ENCODE peak calls at places on chromosomes 11 and 22, in eight cellular contexts. One of them, this sample, is unnamed.

GRCh38 chr11:103480421-103480820 is 371.2 kb downstream of the DYNC2H1 start:
- DNase-seq in astrocyte: no peak
- DNase-seq in A549: no peak
- DNase-seq in stomach: no peak
- DNase-seq in epithelial cell of esophagus: no peak
- DNase-seq in osteoblast: no peak
- DNase-seq in AG04449: no peak
- DNase-seq in lower leg skin: no peak
- DNase-seq in this sample: no peak

GRCh38 chr22:23383491-23384450 is 196.3 kb downstream of the IGLL1 start:
- DNase-seq in astrocyte: no peak
- DNase-seq in A549: no peak
- DNase-seq in osteoblast: no peak
- DNase-seq in epithelial cell of esophagus: no peak
- DNase-seq in stomach: peak; percentile 65
- DNase-seq in lower leg skin: no peak
- DNase-seq in AG04449: no peak
- DNase-seq in this sample: no peak

GRCh38 chr11:77413850-77414249 is 60.0 kb downstream of the PAK1 start:
- DNase-seq in AG04449: no peak
- DNase-seq in osteoblast: no peak
- DNase-seq in epithelial cell of esophagus: no peak
- DNase-seq in lower leg skin: no peak
- DNase-seq in A549: no peak
- DNase-seq in astrocyte: no peak
- DNase-seq in stomach: no peak
- DNase-seq in this sample: no peak

GRCh38 chr22:35622132-35622913 is 5.2 kb upstream of the MB start:
- DNase-seq in A549: no peak
- DNase-seq in AG04449: no peak
- DNase-seq in stomach: peak; percentile 46
- DNase-seq in lower leg skin: peak; percentile 44
- DNase-seq in astrocyte: no peak
- DNase-seq in osteoblast: no peak
- DNase-seq in epithelial cell of esophagus: no peak
- DNase-seq in this sample: no peak

GRCh38 chr11:118054712-118055640 is 21.9 kb upstream of the TMPRSS4 start:
- DNase-seq in AG04449: no peak
- DNase-seq in lower leg skin: no peak
- DNase-seq in epithelial cell of esophagus: no peak
- DNase-seq in stomach: peak; percentile 21
- DNase-seq in osteoblast: no peak
- DNase-seq in A549: no peak
- DNase-seq in astrocyte: peak; percentile 1
- DNase-seq in this sample: no peak

GRCh38 chr11:65611028-65611757 is 2.8 kb downstream of the MAP3K11 start:
- DNase-seq in stomach: no peak
- DNase-seq in A549: no peak
- DNase-seq in AG04449: no peak
- DNase-seq in osteoblast: no peak
- DNase-seq in astrocyte: no peak
- DNase-seq in epithelial cell of esophagus: no peak
- DNase-seq in lower leg skin: peak; percentile 40
- DNase-seq in this sample: no peak

GRCh38 chr11:78791254-78791653 is 216.6 kb upstream of the NARS2 start:
- DNase-seq in A549: no peak
- DNase-seq in AG04449: no peak
- DNase-seq in lower leg skin: no peak
- DNase-seq in epithelial cell of esophagus: no peak
- DNase-seq in osteoblast: no peak
- DNase-seq in astrocyte: peak; percentile 70
- DNase-seq in stomach: no peak
- DNase-seq in this sample: no peak

GRCh38 chr11:120511116-120511803 is at the start of gene GRIK4:
- DNase-seq in astrocyte: peak; percentile 16
- DNase-seq in A549: peak; percentile 76
- DNase-seq in stomach: peak; percentile 87
- DNase-seq in osteoblast: peak; percentile 100
- DNase-seq in epithelial cell of esophagus: peak; percentile 71
- DNase-seq in AG04449: no peak
- DNase-seq in lower leg skin: peak; percentile 58
- DNase-seq in this sample: peak; percentile 79

GRCh38 chr11:76677010-76677771 is 6.6 kb upstream of the LRRC32 start:
- DNase-seq in stomach: no peak
- DNase-seq in lower leg skin: no peak
- DNase-seq in epithelial cell of esophagus: no peak
- DNase-seq in astrocyte: no peak
- DNase-seq in A549: no peak
- DNase-seq in osteoblast: peak; percentile 86
- DNase-seq in AG04449: no peak
- DNase-seq in this sample: no peak

GRCh38 chr11:104033134-104033533 is 3.3 kb upstream of the DDI1 start:
- DNase-seq in epithelial cell of esophagus: peak; percentile 84
- DNase-seq in astrocyte: peak; percentile 76
- DNase-seq in lower leg skin: peak; percentile 24
- DNase-seq in osteoblast: peak; percentile 46
- DNase-seq in AG04449: peak; percentile 31
- DNase-seq in stomach: no peak
- DNase-seq in A549: peak; percentile 54
- DNase-seq in this sample: no peak

GRCh38 chr11:134536219-134536618 is 124.2 kb upstream of the B3GAT1 start:
- DNase-seq in epithelial cell of esophagus: no peak
- DNase-seq in A549: no peak
- DNase-seq in astrocyte: no peak
- DNase-seq in AG04449: no peak
- DNase-seq in stomach: peak; percentile 18
- DNase-seq in lower leg skin: no peak
- DNase-seq in osteoblast: no peak
- DNase-seq in this sample: no peak

GRCh38 chr11:34480339-34480738 is 33.3 kb downstream of the ELF5 start:
- DNase-seq in A549: no peak
- DNase-seq in AG04449: no peak
- DNase-seq in epithelial cell of esophagus: peak; percentile 49
- DNase-seq in lower leg skin: no peak
- DNase-seq in stomach: no peak
- DNase-seq in astrocyte: peak; percentile 67
- DNase-seq in osteoblast: no peak
- DNase-seq in this sample: no peak

GRCh38 chr11:35274909-35275807 is 136.2 kb downstream of the CD44 start:
- DNase-seq in epithelial cell of esophagus: peak; percentile 75
- DNase-seq in stomach: peak; percentile 89
- DNase-seq in lower leg skin: peak; percentile 51
- DNase-seq in A549: peak; percentile 27
- DNase-seq in osteoblast: no peak
- DNase-seq in astrocyte: no peak
- DNase-seq in AG04449: no peak
- DNase-seq in this sample: no peak

GRCh38 chr11:118152020-118152551 is 537 bp downstream of the SCN4B start:
- DNase-seq in AG04449: no peak
- DNase-seq in stomach: no peak
- DNase-seq in astrocyte: no peak
- DNase-seq in A549: no peak
- DNase-seq in osteoblast: peak; percentile 80
- DNase-seq in epithelial cell of esophagus: no peak
- DNase-seq in lower leg skin: no peak
- DNase-seq in this sample: no peak

GRCh38 chr22:45120931-45121330 is 42.8 kb upstream of the NUP50 start:
- DNase-seq in stomach: no peak
- DNase-seq in epithelial cell of esophagus: peak; percentile 11
- DNase-seq in astrocyte: no peak
- DNase-seq in AG04449: no peak
- DNase-seq in A549: no peak
- DNase-seq in lower leg skin: no peak
- DNase-seq in osteoblast: no peak
- DNase-seq in this sample: no peak

GRCh38 chr11:79708319-79708928 is 267.6 kb upstream of the TENM4 start:
- DNase-seq in epithelial cell of esophagus: peak; percentile 73
- DNase-seq in AG04449: peak; percentile 4
- DNase-seq in lower leg skin: no peak
- DNase-seq in stomach: no peak
- DNase-seq in osteoblast: peak; percentile 75
- DNase-seq in A549: peak; percentile 3
- DNase-seq in astrocyte: peak; percentile 13
- DNase-seq in this sample: no peak

GRCh38 chr11:19845633-19846032 is 133.0 kb downstream of the NAV2 start:
- DNase-seq in osteoblast: no peak
- DNase-seq in stomach: no peak
- DNase-seq in epithelial cell of esophagus: no peak
- DNase-seq in lower leg skin: no peak
- DNase-seq in A549: no peak
- DNase-seq in astrocyte: no peak
- DNase-seq in AG04449: no peak
- DNase-seq in this sample: no peak

GRCh38 chr22:45181766-45182165 is 18.0 kb downstream of the NUP50 start:
- DNase-seq in astrocyte: peak; percentile 36
- DNase-seq in stomach: no peak
- DNase-seq in A549: no peak
- DNase-seq in AG04449: no peak
- DNase-seq in epithelial cell of esophagus: no peak
- DNase-seq in lower leg skin: no peak
- DNase-seq in osteoblast: no peak
- DNase-seq in this sample: no peak

DNA sequence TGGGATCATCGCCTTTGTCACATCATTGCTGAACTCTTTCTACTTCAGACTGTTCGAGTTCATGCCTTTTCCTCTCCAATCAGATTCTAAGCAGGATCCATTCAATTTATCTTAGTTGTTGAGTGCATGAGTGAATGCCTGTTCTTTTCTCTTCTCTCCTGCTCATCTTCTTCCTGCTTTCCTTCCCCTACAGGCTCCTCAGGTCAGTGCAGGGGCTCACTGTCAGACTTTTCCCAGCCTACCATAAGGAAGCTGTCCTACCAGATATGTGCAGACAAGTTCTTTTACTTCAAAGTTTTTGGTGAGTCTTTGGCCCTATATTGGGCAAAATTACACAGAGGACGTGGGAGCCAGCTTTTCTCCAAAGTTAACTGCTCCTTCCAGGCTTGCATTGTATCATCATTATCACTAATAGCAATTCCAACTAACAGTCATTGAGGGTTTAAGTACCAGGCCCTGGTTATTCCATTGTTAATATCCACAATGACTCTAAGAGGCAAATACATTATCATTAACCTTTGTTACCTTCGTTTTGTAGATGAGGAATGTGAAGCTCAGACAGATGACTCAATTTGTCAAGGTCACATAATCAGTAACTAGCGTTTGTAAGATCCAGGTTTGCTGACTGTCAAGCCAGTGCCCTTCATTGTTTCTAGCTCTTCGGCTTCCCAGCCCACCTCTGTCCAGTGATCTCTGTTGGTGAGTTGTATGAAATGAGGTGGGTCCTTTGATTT is 30.4 kb downstream of the OR6Q1 start:
- DNase-seq in astrocyte: peak; percentile 23
- DNase-seq in stomach: no peak
- DNase-seq in lower leg skin: no peak
- DNase-seq in A549: no peak
- DNase-seq in epithelial cell of esophagus: peak; percentile 39
- DNase-seq in AG04449: no peak
- DNase-seq in osteoblast: no peak
- DNase-seq in this sample: no peak
- TF ChIP-seq CTCF in astrocyte: peak; percentile 24
- TF ChIP-seq CTCF in stomach: no peak
- TF ChIP-seq CTCF in lower leg skin: no peak
- TF ChIP-seq CTCF in A549: no peak
- TF ChIP-seq CTCF in epithelial cell of esophagus: peak; percentile 30
- TF ChIP-seq CTCF in AG04449: no peak
- TF ChIP-seq CTCF in osteoblast: peak; percentile 10
- TF ChIP-seq CTCF in this sample: peak; percentile 37

GRCh38 chr11:21514298-21514697 is 678.6 kb upstream of the ANO5 start:
- DNase-seq in A549: no peak
- DNase-seq in epithelial cell of esophagus: peak; percentile 24
- DNase-seq in AG04449: no peak
- DNase-seq in astrocyte: no peak
- DNase-seq in stomach: no peak
- DNase-seq in osteoblast: no peak
- DNase-seq in lower leg skin: no peak
- DNase-seq in this sample: no peak

DNA sequence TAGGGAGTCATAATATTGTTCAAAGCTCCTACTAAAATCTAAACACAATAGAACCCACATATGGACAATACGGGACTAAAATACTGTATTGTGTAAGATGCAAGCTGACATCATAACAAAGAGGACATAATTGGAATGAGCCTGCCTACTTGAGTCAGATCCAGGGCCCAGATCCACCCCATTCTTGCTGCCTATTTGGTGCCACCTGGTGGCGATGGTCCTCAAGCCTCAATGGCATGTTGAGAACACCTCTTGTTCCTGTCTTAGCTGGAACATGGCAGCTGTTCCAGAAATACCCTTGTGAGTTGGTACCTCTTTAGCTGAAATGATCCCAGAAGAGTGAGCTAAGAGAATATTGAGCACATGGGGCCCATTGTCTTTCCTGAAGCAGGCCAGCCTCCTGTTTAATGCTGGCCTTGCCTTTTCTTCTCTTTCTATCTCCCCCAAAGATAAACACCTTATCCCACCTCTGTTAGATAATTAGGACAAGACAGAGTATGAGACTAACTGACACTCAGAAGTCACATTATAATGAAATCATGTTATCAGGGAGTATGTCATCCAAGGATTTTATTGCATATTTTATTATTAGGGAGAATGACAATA is 680.9 kb upstream of the ANO5 start:
- DNase-seq in stomach: peak; percentile 68
- DNase-seq in astrocyte: peak; percentile 8
- DNase-seq in epithelial cell of esophagus: peak; percentile 87
- DNase-seq in A549: peak; percentile 21
- DNase-seq in AG04449: no peak
- DNase-seq in osteoblast: no peak
- DNase-seq in lower leg skin: peak; percentile 46
- DNase-seq in this sample: peak; percentile 62
- TF ChIP-seq CTCF in stomach: no peak
- TF ChIP-seq CTCF in astrocyte: peak; percentile 57
- TF ChIP-seq CTCF in epithelial cell of esophagus: peak; percentile 83
- TF ChIP-seq CTCF in A549: peak; percentile 53
- TF ChIP-seq CTCF in AG04449: no peak
- TF ChIP-seq CTCF in osteoblast: no peak
- TF ChIP-seq CTCF in lower leg skin: no peak
- TF ChIP-seq CTCF in this sample: peak; percentile 80

DNA sequence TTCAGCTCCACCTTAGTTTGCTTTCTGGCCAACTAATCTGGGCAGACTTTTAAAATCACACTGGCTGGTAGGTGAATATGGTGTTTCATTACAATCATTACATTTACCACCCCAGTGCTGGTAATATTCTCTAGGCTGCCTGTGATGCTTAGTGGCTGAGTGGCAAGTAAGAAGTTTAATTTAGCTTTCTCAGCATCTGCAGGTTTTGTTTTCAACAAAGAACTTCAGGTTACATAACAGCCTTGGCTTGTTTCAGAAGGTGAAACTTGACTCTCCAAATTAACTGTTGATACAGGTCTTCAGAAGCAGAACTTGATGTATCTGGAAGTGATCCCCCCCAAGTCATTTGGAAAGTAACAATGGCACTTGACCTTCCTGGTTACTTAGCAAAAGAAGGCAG is 423.3 kb upstream of the CCDC90B start:
- DNase-seq in astrocyte: no peak
- DNase-seq in AG04449: no peak
- DNase-seq in stomach: no peak
- DNase-seq in lower leg skin: no peak
- DNase-seq in epithelial cell of esophagus: no peak
- DNase-seq in osteoblast: no peak
- DNase-seq in A549: no peak
- DNase-seq in this sample: no peak
- TF ChIP-seq CTCF in astrocyte: no peak
- TF ChIP-seq CTCF in AG04449: no peak
- TF ChIP-seq CTCF in stomach: no peak
- TF ChIP-seq CTCF in lower leg skin: no peak
- TF ChIP-seq CTCF in epithelial cell of esophagus: no peak
- TF ChIP-seq CTCF in osteoblast: no peak
- TF ChIP-seq CTCF in A549: no peak
- TF ChIP-seq CTCF in this sample: no peak

GRCh38 chr11:105611414-105611813 is 1.5 kb downstream of the GRIA4 start:
- DNase-seq in astrocyte: no peak
- DNase-seq in lower leg skin: no peak
- DNase-seq in stomach: no peak
- DNase-seq in epithelial cell of esophagus: no peak
- DNase-seq in AG04449: no peak
- DNase-seq in osteoblast: no peak
- DNase-seq in A549: no peak
- DNase-seq in this sample: no peak
- TF ChIP-seq CTCF in astrocyte: no peak
- TF ChIP-seq CTCF in lower leg skin: no peak
- TF ChIP-seq CTCF in stomach: no peak
- TF ChIP-seq CTCF in epithelial cell of esophagus: no peak
- TF ChIP-seq CTCF in AG04449: no peak
- TF ChIP-seq CTCF in osteoblast: no peak
- TF ChIP-seq CTCF in A549: no peak
- TF ChIP-seq CTCF in this sample: no peak